ENCODE peak calls at places on chromosomes 4 and X, in six cellular contexts. X is GM12878, T is brain microvascular endothelial cell, R is aorta, F is tibial nerve, A is GM23248. Y is an unnamed sample.

GRCh38 chrX:13250831-13251612 is 68.8 kb downstream of the ATXN3L start:
- DNase-seq in X (no peak), T (peak; percentile 82), R (peak; percentile 50), F (peak; percentile 48), A (peak; percentile 90), Y (peak; percentile 33)

GRCh38 chr4:167020410-167020809 is 213.9 kb downstream of the SPOCK3 start:
- DNase-seq in X (no peak), T (no peak), R (no peak), F (no peak), A (peak; percentile 3), Y (no peak)

GRCh38 chr4:24416293-24416692 is 168.1 kb downstream of the DHX15 start:
- DNase-seq in X (no peak), T (no peak), R (no peak), F (no peak), A (no peak), Y (no peak)

GRCh38 chr4:54066718-54067129 is 2.3 kb upstream of the CHIC2 start:
- DNase-seq in X (no peak), T (no peak), R (no peak), F (no peak), A (no peak), Y (peak; percentile 36)

GRCh38 chr4:41120297-41121217 is 93.8 kb downstream of the APBB2 start:
- DNase-seq in X (no peak), T (peak; percentile 48), R (peak; percentile 67), F (peak; percentile 51), A (peak; percentile 53), Y (peak; percentile 66)

GRCh38 chr4:142840516-142841123 is 5.5 kb downstream of the INPP4B start:
- DNase-seq in X (no peak), T (peak; percentile 43), R (no peak), F (no peak), A (peak; percentile 75), Y (no peak)

GRCh38 chr4:14100349-14100748 is 472.8 kb upstream of the BOD1L1 start:
- DNase-seq in X (no peak), T (no peak), R (no peak), F (no peak), A (no peak), Y (no peak)

GRCh38 chrX:110442631-110443030 is 84.0 kb downstream of the RTL9 start:
- DNase-seq in X (no peak), T (peak; percentile 6), R (no peak), F (no peak), A (peak; percentile 56), Y (no peak)

GRCh38 chrX:10619311-10620015 is 922 bp downstream of the MID1 start:
- DNase-seq in X (no peak), T (peak; percentile 28), R (no peak), F (no peak), A (peak; percentile 48), Y (no peak)

GRCh38 chr4:31041385-31041784 is 321.2 kb downstream of the PCDH7 start:
- DNase-seq in X (no peak), T (no peak), R (no peak), F (no peak), A (no peak), Y (no peak)

GRCh38 chr4:85744950-85745349 is 270.0 kb downstream of the ARHGAP24 start:
- DNase-seq in X (no peak), T (no peak), R (no peak), F (no peak), A (peak; percentile 28), Y (no peak)

GRCh38 chr4:54001558-54002365 is 62.6 kb downstream of the CHIC2 start:
- DNase-seq in X (no peak), T (no peak), R (no peak), F (no peak), A (no peak), Y (no peak)

GRCh38 chrX:48945517-48946348 is 11.7 kb downstream of the OTUD5 start:
- DNase-seq in X (no peak), T (peak; percentile 37), R (peak; percentile 54), F (no peak), A (peak; percentile 68), Y (peak; percentile 40)

GRCh38 chr4:182978152-182978827 is 61.1 kb upstream of the DCTD start:
- DNase-seq in X (peak; percentile 45), T (peak; percentile 88), R (no peak), F (no peak), A (peak; percentile 48), Y (peak; percentile 33)

GRCh38 chr4:10737335-10737734 is 52.8 kb upstream of the CLNK start:
- DNase-seq in X (no peak), T (peak; percentile 80), R (no peak), F (no peak), A (peak; percentile 5), Y (no peak)

GRCh38 chr4:87188063-87188462 is 32.4 kb downstream of the KLHL8 start:
- DNase-seq in X (no peak), T (no peak), R (no peak), F (no peak), A (no peak), Y (no peak)

GRCh38 chr4:142844782-142845181 is 1.3 kb downstream of the INPP4B start:
- DNase-seq in X (no peak), T (no peak), R (no peak), F (no peak), A (peak; percentile 4), Y (no peak)

GRCh38 chr4:109313168-109314133 is 11.0 kb upstream of the COL25A1 start:
- DNase-seq in X (no peak), T (no peak), R (no peak), F (no peak), A (no peak), Y (no peak)

GRCh38 chr4:88136249-88136648 is 22.2 kb downstream of the ABCG2 start:
- DNase-seq in X (no peak), T (no peak), R (no peak), F (no peak), A (no peak), Y (no peak)

GRCh38 chrX:21781525-21781924 is 23.6 kb upstream of the SMPX start:
- DNase-seq in X (no peak), T (no peak), R (no peak), F (no peak), A (no peak), Y (no peak)

GRCh38 chr4:83552085-83552484 is 16.2 kb downstream of the GPAT3 start:
- DNase-seq in X (no peak), T (no peak), R (no peak), F (no peak), A (peak; percentile 95), Y (no peak)

GRCh38 chr4:26321326-26322276 is 787 bp downstream of the RBPJ start:
- DNase-seq in X (no peak), T (no peak), R (peak; percentile 57), F (no peak), A (peak; percentile 66), Y (peak; percentile 64)

GRCh38 chr4:6560416-6561172 is 14.4 kb upstream of the MAN2B2 start:
- DNase-seq in X (no peak), T (peak; percentile 47), R (no peak), F (no peak), A (peak; percentile 71), Y (no peak)

GRCh38 chrX:29453333-29453732 is 762.0 kb upstream of the MAGEB2 start:
- DNase-seq in X (no peak), T (no peak), R (no peak), F (no peak), A (peak; percentile 43), Y (no peak)

GRCh38 chr4:98950925-98951324 is 22.0 kb upstream of the EIF4E start:
- DNase-seq in X (no peak), T (no peak), R (no peak), F (no peak), A (peak; percentile 58), Y (no peak)

GRCh38 chrX:12447448-12448154 is 309.3 kb downstream of the FRMPD4 start:
- DNase-seq in X (no peak), T (peak; percentile 65), R (no peak), F (peak; percentile 10), A (peak; percentile 27), Y (no peak)

GRCh38 chr4:777520-778262 is 48.2 kb downstream of the CPLX1 start:
- DNase-seq in X (no peak), T (no peak), R (peak; percentile 1), F (no peak), A (no peak), Y (no peak)

GRCh38 chrX:16160729-16161128 is 6.6 kb upstream of the MAGEB17 start:
- DNase-seq in X (no peak), T (peak; percentile 62), R (no peak), F (no peak), A (peak; percentile 81), Y (no peak)

GRCh38 chr4:105808459-105809041 is 86.7 kb upstream of the NPNT start:
- DNase-seq in X (no peak), T (peak; percentile 84), R (peak; percentile 48), F (no peak), A (peak; percentile 33), Y (no peak)
- H3K27ac ChIP-seq in X (no peak overlapping the region), T (peak overlapping the region; percentile 65), R (peak overlapping the region; percentile 28), F (no peak overlapping the region), A (no peak overlapping the region), Y (no peak overlapping the region)

GRCh38 chr4:112885897-112886296 is 163.6 kb upstream of the ANK2 start:
- DNase-seq in X (no peak), T (no peak), R (no peak), F (no peak), A (no peak), Y (no peak)

GRCh38 chr4:112881842-112882241 is 167.6 kb upstream of the ANK2 start:
- DNase-seq in X (no peak), T (no peak), R (no peak), F (no peak), A (peak; percentile 25), Y (no peak)

GRCh38 chr4:112876316-112876715 is 173.1 kb upstream of the ANK2 start:
- DNase-seq in X (no peak), T (no peak), R (no peak), F (no peak), A (no peak), Y (no peak)

GRCh38 chr4:112882286-112882685 is 167.2 kb upstream of the ANK2 start:
- DNase-seq in X (no peak), T (no peak), R (no peak), F (no peak), A (peak; percentile 14), Y (no peak)
- H3K4me3 ChIP-seq in X (no peak overlapping the region), T (no peak overlapping the region), R (no peak overlapping the region), F (no peak overlapping the region), A (peak overlapping the region; percentile 45), Y (peak overlapping the region; percentile 36)

GRCh38 chrX:148872881-148873280 is 372.5 kb downstream of the AFF2 start:
- DNase-seq in X (no peak), T (no peak), R (no peak), F (no peak), A (no peak), Y (no peak)

GRCh38 chrX:148874621-148875020 is 374.2 kb downstream of the AFF2 start:
- DNase-seq in X (no peak), T (peak; percentile 35), R (no peak), F (no peak), A (peak; percentile 69), Y (no peak)

GRCh38 chrX:148878371-148878770 is 378.0 kb downstream of the AFF2 start:
- DNase-seq in X (no peak), T (peak; percentile 57), R (no peak), F (no peak), A (peak; percentile 49), Y (no peak)
- H3K27ac ChIP-seq in X (no peak overlapping the region), T (peak overlapping the region; percentile 26), R (no peak overlapping the region), F (no peak overlapping the region), A (no peak overlapping the region), Y (no peak overlapping the region)

DNA sequence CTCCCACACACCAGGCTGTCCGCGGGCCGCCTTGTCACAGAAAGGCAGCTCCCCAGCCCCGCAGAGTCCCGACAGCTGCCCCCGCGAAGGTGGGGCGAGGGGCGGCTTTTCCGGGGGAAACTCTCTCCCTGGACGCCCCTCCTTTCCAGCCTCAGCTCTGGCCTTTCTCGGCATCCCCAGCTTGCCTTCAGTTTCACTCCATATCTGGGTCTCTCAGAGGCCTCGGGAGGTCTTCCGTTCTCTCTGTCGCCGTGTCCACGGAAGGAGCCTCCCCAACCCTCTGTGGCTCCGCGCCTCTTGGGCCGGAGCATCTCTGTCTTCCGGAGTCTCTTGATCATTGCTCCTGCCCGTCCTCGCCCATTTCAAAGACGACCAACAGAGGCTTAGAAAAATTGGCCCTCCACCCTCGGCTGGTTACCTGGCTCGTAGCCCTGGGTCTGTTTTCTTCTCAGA is 6.1 kb upstream of the MSX1 start:
- DNase-seq in X (no peak), T (no peak), R (no peak), F (no peak), A (peak; percentile 50), Y (no peak)
- H3K4me3 ChIP-seq in X (peak overlapping the region; percentile 68), T (peak overlapping the region; percentile 34), R (peak overlapping the region; percentile 23), F (peak overlapping the region; percentile 24), A (peak overlapping the region; percentile 68), Y (peak overlapping the region; percentile 24)

Y was measured in right cardiac atrium.